ENCODE peak calls at places on chromosomes 12 and 14, in four cellular contexts. T, V, X and D are unnamed samples. For H3K27me3 and H3K4me1, the result is how much of the 10 kb centered on the place peaks cover.

GRCh38 chr14:64235652-64236640 is 58.2 kb downstream of the ESR2 start:
- DNase-seq in T (no peak), V (no peak), X (peak), D (no peak)

GRCh38 chr14:103520657-103521437 is 1.8 kb downstream of the CKB start:
- DNase-seq in T (no peak), V (no peak), X (no peak), D (no peak)

GRCh38 chr14:52048641-52049204 is 20.1 kb downstream of the NID2 start:
- DNase-seq in T (no peak), V (no peak), X (no peak), D (no peak)

GRCh38 chr14:77470192-77470870 is 12.4 kb downstream of the AHSA1 start:
- DNase-seq in T (no peak), V (no peak), X (no peak), D (no peak)

GRCh38 chr12:7327913-7328312 is 24.0 kb downstream of the ACSM4 start:
- DNase-seq in T (no peak), V (no peak), X (no peak), D (no peak)

GRCh38 chr12:115023279-115023678 is 339.3 kb upstream of the TBX3 start:
- DNase-seq in T (no peak), V (no peak), X (no peak), D (no peak)

GRCh38 chr12:24066865-24067264 is 117.4 kb upstream of the SOX5 start:
- DNase-seq in T (no peak), V (no peak), X (no peak), D (no peak)

GRCh38 chr14:67436006-67436866 is 24.3 kb upstream of the PLEK2 start:
- DNase-seq in T (peak), V (no peak), X (no peak), D (no peak)

GRCh38 chr12:52171950-52172512 is 19.8 kb downstream of the KRT80 start:
- DNase-seq in T (peak), V (no peak), X (no peak), D (no peak)

GRCh38 chr14:69323266-69323966 is 63.5 kb downstream of the GALNT16 start:
- DNase-seq in T (no peak), V (no peak), X (no peak), D (no peak)

GRCh38 chr12:113860950-113861349 is 105.2 kb downstream of the RBM19 start:
- DNase-seq in T (no peak), V (no peak), X (no peak), D (no peak)

GRCh38 chr12:68773582-68773981 is 27.6 kb downstream of the SLC35E3 start:
- DNase-seq in T (no peak), V (no peak), X (no peak), D (no peak)

GRCh38 chr12:28885275-28885674 is 263.8 kb upstream of the FAR2 start:
- DNase-seq in T (no peak), V (no peak), X (no peak), D (no peak)

GRCh38 chr12:89949457-89950195 is 241.0 kb upstream of the ATP2B1 start:
- DNase-seq in T (peak), V (no peak), X (peak), D (no peak)

GRCh38 chr14:60649815-60650381 is 621 bp upstream of the SIX1 start:
- DNase-seq in T (no peak), V (no peak), X (no peak), D (no peak)

GRCh38 chr14:31169877-31170276 is 37.7 kb downstream of the HECTD1 start:
- DNase-seq in T (no peak), V (no peak), X (no peak), D (no peak)

GRCh38 chr14:58315606-58316005 is 17.3 kb downstream of the ARID4A start:
- DNase-seq in T (no peak), V (no peak), X (no peak), D (no peak)

GRCh38 chr12:114836609-114837008 is 152.6 kb upstream of the TBX3 start:
- DNase-seq in T (no peak), V (no peak), X (no peak), D (no peak)

GRCh38 chr12:42486407-42486806 is 103.1 kb downstream of the PRICKLE1 start:
- DNase-seq in T (no peak), V (no peak), X (no peak), D (no peak)

GRCh38 chr14:103250888-103251287 is 83.1 kb upstream of the EIF5 start:
- DNase-seq in T (no peak), V (no peak), X (no peak), D (no peak)

GRCh38 chr12:89796798-89797382 is 88.3 kb upstream of the ATP2B1 start:
- DNase-seq in T (no peak), V (no peak), X (no peak), D (no peak)

GRCh38 chr14:72966038-72966437 is 39.8 kb downstream of the DCAF4 start:
- DNase-seq in T (no peak), V (no peak), X (no peak), D (no peak)

GRCh38 chr12:26554332-26554731 is 278.7 kb downstream of the ITPR2 start:
- DNase-seq in T (no peak), V (no peak), X (no peak), D (no peak)

GRCh38 chr14:62138593-62138992 is 376.4 kb downstream of the SNAPC1 start:
- DNase-seq in T (no peak), V (no peak), X (no peak), D (no peak)

GRCh38 chr14:74161526-74162158 is 76.9 kb downstream of the LIN52 start:
- DNase-seq in T (no peak), V (peak), X (no peak), D (no peak)

GRCh38 chr14:99315197-99315596 is 43.2 kb upstream of the BCL11B start:
- DNase-seq in T (peak), V (no peak), X (no peak), D (no peak)

GRCh38 chr14:78598046-78598652 is 428.0 kb downstream of the NRXN3 start:
- DNase-seq in T (peak), V (peak), X (no peak), D (peak)

GRCh38 chr14:69481815-69482568 is 2.5 kb upstream of the PLEKHD1 start:
- DNase-seq in T (no peak), V (no peak), X (peak), D (no peak)

GRCh38 chr14:65879218-65880009 is 466.9 kb downstream of the FUT8 start:
- DNase-seq in T (no peak), V (no peak), X (no peak), D (no peak)

GRCh38 chr12:15854916-15855315 is 27.3 kb upstream of the STRAP start:
- DNase-seq in T (no peak), V (no peak), X (no peak), D (no peak)

GRCh38 chr12:48978291-48978740 is at the start of gene WNT1:
- DNase-seq in T (no peak), V (no peak), X (no peak), D (no peak)

GRCh38 chr12:98653866-98654493 is 8.9 kb downstream of the APAF1 start:
- DNase-seq in T (peak), V (no peak), X (no peak), D (no peak)

GRCh38 chr14:102150636-102151195 is 11.0 kb downstream of the WDR20 start:
- DNase-seq in T (peak), V (no peak), X (no peak), D (no peak)

GRCh38 chr12:116924558-116925453 is 14.1 kb downstream of the FBXW8 start:
- DNase-seq in T (peak), V (no peak), X (peak), D (no peak)

GRCh38 chr12:88544991-88545684 is 35.1 kb downstream of the KITLG start:
- DNase-seq in T (no peak), V (no peak), X (no peak), D (no peak)

GRCh38 chr12:111791507-111791906 is 24.8 kb downstream of the ALDH2 start:
- DNase-seq in T (no peak), V (no peak), X (no peak), D (no peak)

GRCh38 chr14:34723867-34724266 is 9.5 kb upstream of the CFL2 start:
- DNase-seq in T (no peak), V (no peak), X (no peak), D (no peak)

GRCh38 chr12:8553088-8553627 is 12.5 kb upstream of the CLEC4E start:
- DNase-seq in T (no peak), V (no peak), X (no peak), D (no peak)

GRCh38 chr14:36719823-36720222 is 58.2 kb downstream of the PAX9 start:
- DNase-seq in T (no peak), V (no peak), X (no peak), D (no peak)

GRCh38 chr14:36717363-36717762 is 55.7 kb downstream of the PAX9 start:
- DNase-seq in T (peak), V (peak), X (no peak), D (no peak)

GRCh38 chr14:36716614-36717184 is 55.0 kb downstream of the PAX9 start:
- DNase-seq in T (peak), V (no peak), X (no peak), D (no peak)

GRCh38 chr14:36720657-36721056 is 59.0 kb downstream of the PAX9 start:
- DNase-seq in T (no peak), V (no peak), X (no peak), D (no peak)

DNA sequence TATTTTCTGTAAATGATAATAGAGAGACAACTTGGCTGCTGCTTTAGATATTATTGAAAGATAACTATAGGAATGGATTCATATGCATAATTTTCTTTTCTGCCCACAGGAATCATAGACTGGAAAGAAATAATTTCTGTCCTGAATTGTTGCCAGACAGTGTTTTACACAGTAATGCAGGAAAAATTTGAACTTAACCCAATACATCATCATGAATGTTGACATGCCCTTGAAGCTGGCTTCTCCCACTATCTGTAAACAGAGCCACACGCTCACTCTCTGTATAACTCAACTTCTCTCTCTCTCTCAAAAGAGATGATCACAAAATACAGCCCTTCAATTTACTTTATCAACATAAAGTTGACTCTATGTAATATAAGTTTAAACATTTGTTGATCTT is 56.6 kb downstream of the PAX9 start:
- DNase-seq in T (peak), V (no peak), X (no peak), D (no peak)
- H3K27me3 ChIP-seq in T (under half), V (under half), X (under half), D (under half)

DNA sequence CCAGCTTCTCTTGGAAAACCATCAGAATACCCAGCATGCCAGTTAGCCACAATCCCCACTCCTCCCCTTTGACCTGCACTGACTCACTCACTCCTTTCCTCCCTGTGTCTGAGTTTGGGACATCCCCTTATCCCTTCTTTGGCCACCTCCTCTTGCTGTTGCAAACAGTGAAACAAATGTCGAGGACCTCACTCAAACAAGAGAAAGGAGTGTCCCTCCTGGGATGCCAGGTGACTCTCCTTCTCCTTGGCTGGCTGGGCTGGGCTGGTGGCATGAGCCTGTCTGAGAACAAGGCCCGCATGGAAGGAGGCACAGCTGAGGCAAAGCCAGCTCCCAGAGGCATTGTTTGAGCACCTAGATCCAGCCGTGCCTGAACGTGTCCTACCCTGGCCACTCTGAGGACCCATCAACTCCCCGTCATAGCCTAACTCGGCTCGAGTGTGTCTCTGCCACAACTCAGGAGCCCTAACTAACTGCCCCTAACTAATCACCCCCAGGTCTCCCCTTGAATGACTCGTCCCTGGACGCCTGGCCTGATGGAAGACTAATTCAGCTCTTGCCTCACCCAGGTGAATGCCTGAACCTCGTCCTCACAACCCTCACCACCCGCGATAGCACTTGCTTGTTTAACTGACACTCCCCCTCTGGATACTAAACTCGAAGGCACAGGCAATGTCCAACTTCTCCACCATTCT is 43.0 kb downstream of the NCOR2 start:
- DNase-seq in T (no peak), V (no peak), X (no peak), D (no peak)
- H3K4me1 ChIP-seq in T (under half), V (under half), X (under half), D (under half)

GRCh38 chr12:127966331-127966730 is 300.6 kb upstream of the TMEM132C start:
- DNase-seq in T (no peak), V (no peak), X (no peak), D (no peak)
- TF ChIP-seq SUZ12 in T (no peak), V (no peak), X (no peak), D (no peak)

GRCh38 chr12:132806857-132807256 is 21.8 kb downstream of the GOLGA3 start:
- DNase-seq in T (no peak), V (no peak), X (no peak), D (no peak)
- H3K27me3 ChIP-seq in T (under half), V (under half), X (under half), D (under half)

GRCh38 chr12:62865090-62865489 is 69.9 kb downstream of the PPM1H start:
- DNase-seq in T (no peak), V (no peak), X (no peak), D (no peak)
- H3K4me1 ChIP-seq in T (half or more), V (under half), X (under half), D (under half)